ENCODE peak calls at places on chromosomes 16 and 17, in six cellular contexts. One of them, this sample, is unnamed.

GRCh38 chr16:30079480-30079879 is 3.7 kb downstream of the PPP4C start:
- DNase-seq in GM23248: no peak
- DNase-seq in fibroblast of lung: no peak
- DNase-seq in CD8-positive, alpha-beta memory T cell: no peak
- DNase-seq in IMR-90: no peak
- DNase-seq in pancreas: no peak
- DNase-seq in this sample: no peak

GRCh38 chr17:17469358-17469757 is 7.4 kb upstream of the MED9 start:
- DNase-seq in fibroblast of lung: no peak
- DNase-seq in IMR-90: no peak
- DNase-seq in GM23248: no peak
- DNase-seq in CD8-positive, alpha-beta memory T cell: no peak
- DNase-seq in pancreas: no peak
- DNase-seq in this sample: no peak

GRCh38 chr16:47051031-47051430 is 77.6 kb upstream of the DNAJA2 start:
- DNase-seq in IMR-90: no peak
- DNase-seq in CD8-positive, alpha-beta memory T cell: no peak
- DNase-seq in pancreas: no peak
- DNase-seq in GM23248: no peak
- DNase-seq in fibroblast of lung: no peak
- DNase-seq in this sample: no peak

GRCh38 chr17:42809250-42809649 is 10.6 kb downstream of the CNTD1 start:
- DNase-seq in GM23248: peak; percentile 96
- DNase-seq in pancreas: no peak
- DNase-seq in CD8-positive, alpha-beta memory T cell: no peak
- DNase-seq in IMR-90: peak; percentile 93
- DNase-seq in fibroblast of lung: peak; percentile 85
- DNase-seq in this sample: no peak

GRCh38 chr16:81442220-81442908 is 2.2 kb upstream of the CMIP start:
- DNase-seq in GM23248: no peak
- DNase-seq in IMR-90: no peak
- DNase-seq in CD8-positive, alpha-beta memory T cell: peak; percentile 22
- DNase-seq in fibroblast of lung: no peak
- DNase-seq in pancreas: no peak
- DNase-seq in this sample: no peak

GRCh38 chr17:35568561-35568960 is 7.9 kb upstream of the SLFN14 start:
- DNase-seq in fibroblast of lung: peak; percentile 52
- DNase-seq in CD8-positive, alpha-beta memory T cell: no peak
- DNase-seq in pancreas: no peak
- DNase-seq in IMR-90: peak; percentile 62
- DNase-seq in GM23248: peak; percentile 87
- DNase-seq in this sample: no peak

GRCh38 chr17:15298176-15298575 is 33.0 kb upstream of the PMP22 start:
- DNase-seq in IMR-90: peak; percentile 70
- DNase-seq in fibroblast of lung: peak; percentile 82
- DNase-seq in pancreas: no peak
- DNase-seq in GM23248: peak; percentile 74
- DNase-seq in CD8-positive, alpha-beta memory T cell: no peak
- DNase-seq in this sample: no peak

GRCh38 chr16:56932588-56933265 is 785 bp downstream of the HERPUD1 start:
- DNase-seq in GM23248: peak; percentile 83
- DNase-seq in IMR-90: peak; percentile 69
- DNase-seq in CD8-positive, alpha-beta memory T cell: peak; percentile 43
- DNase-seq in fibroblast of lung: peak; percentile 70
- DNase-seq in pancreas: peak; percentile 82
- DNase-seq in this sample: peak; percentile 81

GRCh38 chr17:61247438-61247837 is 152.2 kb upstream of the TBX2 start:
- DNase-seq in pancreas: no peak
- DNase-seq in fibroblast of lung: peak; percentile 95
- DNase-seq in IMR-90: peak; percentile 82
- DNase-seq in CD8-positive, alpha-beta memory T cell: no peak
- DNase-seq in GM23248: peak; percentile 32
- DNase-seq in this sample: no peak

GRCh38 chr17:72119963-72120877 is 600 bp upstream of the SOX9 start:
- DNase-seq in fibroblast of lung: peak; percentile 87
- DNase-seq in IMR-90: peak; percentile 91
- DNase-seq in CD8-positive, alpha-beta memory T cell: no peak
- DNase-seq in pancreas: peak; percentile 50
- DNase-seq in GM23248: peak; percentile 91
- DNase-seq in this sample: no peak

GRCh38 chr17:63140255-63140654 is 174.2 kb downstream of the TANC2 start:
- DNase-seq in GM23248: peak; percentile 28
- DNase-seq in IMR-90: peak; percentile 58
- DNase-seq in fibroblast of lung: no peak
- DNase-seq in pancreas: no peak
- DNase-seq in CD8-positive, alpha-beta memory T cell: no peak
- DNase-seq in this sample: peak; percentile 57

GRCh38 chr16:67245189-67245585 is 2.1 kb downstream of the FHOD1 start:
- DNase-seq in CD8-positive, alpha-beta memory T cell: no peak
- DNase-seq in pancreas: no peak
- DNase-seq in GM23248: no peak
- DNase-seq in fibroblast of lung: no peak
- DNase-seq in IMR-90: no peak
- DNase-seq in this sample: no peak

GRCh38 chr16:81796035-81796434 is 16.9 kb downstream of the PLCG2 start:
- DNase-seq in IMR-90: no peak
- DNase-seq in GM23248: no peak
- DNase-seq in fibroblast of lung: no peak
- DNase-seq in pancreas: no peak
- DNase-seq in CD8-positive, alpha-beta memory T cell: no peak
- DNase-seq in this sample: no peak

GRCh38 chr16:19213885-19214284 is 45.8 kb downstream of the SYT17 start:
- DNase-seq in pancreas: no peak
- DNase-seq in CD8-positive, alpha-beta memory T cell: no peak
- DNase-seq in fibroblast of lung: no peak
- DNase-seq in GM23248: no peak
- DNase-seq in IMR-90: no peak
- DNase-seq in this sample: no peak

GRCh38 chr16:69465881-69466280 is 41.5 kb downstream of the CYB5B start:
- DNase-seq in pancreas: no peak
- DNase-seq in fibroblast of lung: no peak
- DNase-seq in GM23248: no peak
- DNase-seq in CD8-positive, alpha-beta memory T cell: no peak
- DNase-seq in IMR-90: no peak
- DNase-seq in this sample: no peak

GRCh38 chr16:88737298-88738166 is 31.2 kb downstream of the CTU2 start:
- DNase-seq in GM23248: peak; percentile 80
- DNase-seq in fibroblast of lung: peak; percentile 57
- DNase-seq in CD8-positive, alpha-beta memory T cell: peak; percentile 62
- DNase-seq in pancreas: peak; percentile 58
- DNase-seq in IMR-90: peak; percentile 70
- DNase-seq in this sample: peak; percentile 66

GRCh38 chr16:66964049-66964448 is 3.0 kb downstream of the CES3 start:
- DNase-seq in CD8-positive, alpha-beta memory T cell: no peak
- DNase-seq in pancreas: no peak
- DNase-seq in IMR-90: no peak
- DNase-seq in GM23248: no peak
- DNase-seq in fibroblast of lung: no peak
- DNase-seq in this sample: no peak

GRCh38 chr16:88519938-88520653 is 50.1 kb upstream of the ZC3H18 start:
- DNase-seq in fibroblast of lung: no peak
- DNase-seq in CD8-positive, alpha-beta memory T cell: no peak
- DNase-seq in pancreas: no peak
- DNase-seq in GM23248: no peak
- DNase-seq in IMR-90: no peak
- DNase-seq in this sample: no peak

GRCh38 chr16:66292241-66292935 is 74.1 kb upstream of the CDH5 start:
- DNase-seq in fibroblast of lung: no peak
- DNase-seq in pancreas: no peak
- DNase-seq in GM23248: no peak
- DNase-seq in IMR-90: no peak
- DNase-seq in CD8-positive, alpha-beta memory T cell: no peak
- DNase-seq in this sample: no peak

GRCh38 chr17:27906623-27907022 is 13.5 kb upstream of the LYRM9 start:
- DNase-seq in GM23248: no peak
- DNase-seq in IMR-90: no peak
- DNase-seq in CD8-positive, alpha-beta memory T cell: no peak
- DNase-seq in fibroblast of lung: no peak
- DNase-seq in pancreas: no peak
- DNase-seq in this sample: no peak

GRCh38 chr17:6413073-6413472 is 21.8 kb downstream of the AIPL1 start:
- DNase-seq in pancreas: no peak
- DNase-seq in CD8-positive, alpha-beta memory T cell: no peak
- DNase-seq in fibroblast of lung: peak; percentile 42
- DNase-seq in GM23248: peak; percentile 52
- DNase-seq in IMR-90: peak; percentile 40
- DNase-seq in this sample: peak; percentile 34

GRCh38 chr17:55348749-55349354 is 72.8 kb downstream of the MMD start:
- DNase-seq in pancreas: peak; percentile 6
- DNase-seq in IMR-90: peak; percentile 43
- DNase-seq in GM23248: peak; percentile 76
- DNase-seq in CD8-positive, alpha-beta memory T cell: peak; percentile 24
- DNase-seq in fibroblast of lung: peak; percentile 27
- DNase-seq in this sample: peak; percentile 50

GRCh38 chr17:35788504-35788998 is 6.9 kb downstream of the MMP28 start:
- DNase-seq in CD8-positive, alpha-beta memory T cell: no peak
- DNase-seq in GM23248: peak; percentile 98
- DNase-seq in fibroblast of lung: peak; percentile 92
- DNase-seq in IMR-90: peak; percentile 92
- DNase-seq in pancreas: no peak
- DNase-seq in this sample: no peak

GRCh38 chr17:32849879-32850278 is 27.0 kb downstream of the MYO1D start:
- DNase-seq in GM23248: peak; percentile 60
- DNase-seq in IMR-90: no peak
- DNase-seq in fibroblast of lung: no peak
- DNase-seq in pancreas: no peak
- DNase-seq in CD8-positive, alpha-beta memory T cell: no peak
- DNase-seq in this sample: no peak

GRCh38 chr17:72599891-72600290 is 479.1 kb downstream of the SOX9 start:
- DNase-seq in CD8-positive, alpha-beta memory T cell: no peak
- DNase-seq in GM23248: no peak
- DNase-seq in IMR-90: no peak
- DNase-seq in pancreas: no peak
- DNase-seq in fibroblast of lung: no peak
- DNase-seq in this sample: no peak

GRCh38 chr16:24681793-24682192 is 47.7 kb upstream of the TNRC6A start:
- DNase-seq in IMR-90: peak; percentile 51
- DNase-seq in pancreas: no peak
- DNase-seq in GM23248: peak; percentile 56
- DNase-seq in fibroblast of lung: peak; percentile 18
- DNase-seq in CD8-positive, alpha-beta memory T cell: no peak
- DNase-seq in this sample: no peak

GRCh38 chr17:4893721-4894560 is 5.4 kb upstream of the C17orf107 start:
- DNase-seq in IMR-90: no peak
- DNase-seq in CD8-positive, alpha-beta memory T cell: no peak
- DNase-seq in pancreas: no peak
- DNase-seq in fibroblast of lung: no peak
- DNase-seq in GM23248: no peak
- DNase-seq in this sample: no peak

GRCh38 chr17:39727556-39727955 is 2.8 kb downstream of the MIEN1 start:
- DNase-seq in fibroblast of lung: no peak
- DNase-seq in GM23248: no peak
- DNase-seq in pancreas: no peak
- DNase-seq in IMR-90: no peak
- DNase-seq in CD8-positive, alpha-beta memory T cell: no peak
- DNase-seq in this sample: no peak

GRCh38 chr17:39722965-39723848 is 7.1 kb downstream of the MIEN1 start:
- DNase-seq in fibroblast of lung: no peak
- DNase-seq in pancreas: no peak
- DNase-seq in GM23248: peak; percentile 11
- DNase-seq in IMR-90: no peak
- DNase-seq in CD8-positive, alpha-beta memory T cell: no peak
- DNase-seq in this sample: no peak

GRCh38 chr17:39722104-39722503 is 8.2 kb downstream of the MIEN1 start:
- DNase-seq in pancreas: no peak
- DNase-seq in CD8-positive, alpha-beta memory T cell: no peak
- DNase-seq in fibroblast of lung: no peak
- DNase-seq in GM23248: no peak
- DNase-seq in IMR-90: no peak
- DNase-seq in this sample: no peak

GRCh38 chr17:39726617-39727016 is 3.7 kb downstream of the MIEN1 start:
- DNase-seq in pancreas: no peak
- DNase-seq in GM23248: no peak
- DNase-seq in fibroblast of lung: no peak
- DNase-seq in CD8-positive, alpha-beta memory T cell: no peak
- DNase-seq in IMR-90: no peak
- DNase-seq in this sample: no peak

GRCh38 chr17:39724731-39725130 is 5.6 kb downstream of the MIEN1 start:
- DNase-seq in IMR-90: no peak
- DNase-seq in GM23248: no peak
- DNase-seq in pancreas: no peak
- DNase-seq in fibroblast of lung: no peak
- DNase-seq in CD8-positive, alpha-beta memory T cell: no peak
- DNase-seq in this sample: no peak
- H3K36me3 ChIP-seq in IMR-90: peaks cover 57% of the 10 kb centered on the region
- H3K36me3 ChIP-seq in GM23248: no peaks in the 10 kb centered on the region
- H3K36me3 ChIP-seq in pancreas: peaks cover 21% of the 10 kb centered on the region
- H3K36me3 ChIP-seq in fibroblast of lung: peaks cover 20% of the 10 kb centered on the region
- H3K36me3 ChIP-seq in CD8-positive, alpha-beta memory T cell: no peaks in the 10 kb centered on the region
- H3K36me3 ChIP-seq in this sample: peaks cover 11% of the 10 kb centered on the region

GRCh38 chr17:30130121-30130520 is 13.5 kb downstream of the NSRP1 start:
- DNase-seq in fibroblast of lung: no peak
- DNase-seq in CD8-positive, alpha-beta memory T cell: no peak
- DNase-seq in IMR-90: no peak
- DNase-seq in GM23248: no peak
- DNase-seq in pancreas: no peak
- DNase-seq in this sample: no peak
- H3K4me3 ChIP-seq in fibroblast of lung: no peak overlapping the region
- H3K4me3 ChIP-seq in CD8-positive, alpha-beta memory T cell: no peak overlapping the region
- H3K4me3 ChIP-seq in IMR-90: no peak overlapping the region
- H3K4me3 ChIP-seq in GM23248: no peak overlapping the region
- H3K4me3 ChIP-seq in pancreas: no peak overlapping the region
- H3K4me3 ChIP-seq in this sample: no peak overlapping the region

GRCh38 chr17:78621720-78622490 is 44.7 kb upstream of the DNAH17 start:
- DNase-seq in GM23248: no peak
- DNase-seq in fibroblast of lung: no peak
- DNase-seq in pancreas: no peak
- DNase-seq in IMR-90: no peak
- DNase-seq in CD8-positive, alpha-beta memory T cell: no peak
- DNase-seq in this sample: no peak
- H3K36me3 ChIP-seq in GM23248: no peaks in the 10 kb centered on the region
- H3K36me3 ChIP-seq in fibroblast of lung: no peaks in the 10 kb centered on the region
- H3K36me3 ChIP-seq in pancreas: no peaks in the 10 kb centered on the region
- H3K36me3 ChIP-seq in IMR-90: no peaks in the 10 kb centered on the region
- H3K36me3 ChIP-seq in CD8-positive, alpha-beta memory T cell: no peaks in the 10 kb centered on the region
- H3K36me3 ChIP-seq in this sample: no peaks in the 10 kb centered on the region

DNA sequence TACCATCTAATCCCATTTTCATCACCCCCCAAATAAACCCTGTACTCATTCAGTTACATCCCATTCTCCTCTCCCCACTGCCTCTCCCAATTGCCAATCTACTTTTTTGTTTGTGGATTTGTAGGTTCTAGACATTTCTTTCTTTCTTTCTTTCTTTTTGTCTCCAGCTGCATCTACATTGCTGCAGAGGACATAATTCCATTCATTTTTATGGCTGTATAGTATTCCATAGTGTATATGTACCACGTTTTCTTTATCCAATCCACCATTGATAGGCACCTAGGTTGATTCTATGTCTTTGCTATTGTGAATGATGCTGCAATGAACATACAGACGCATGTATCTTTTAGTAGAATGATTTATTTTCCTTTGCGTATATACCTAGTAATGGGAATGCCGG is 6.3 kb upstream of the CRYM start:
- DNase-seq in fibroblast of lung: no peak
- DNase-seq in GM23248: no peak
- DNase-seq in IMR-90: no peak
- DNase-seq in CD8-positive, alpha-beta memory T cell: no peak
- DNase-seq in pancreas: no peak
- DNase-seq in this sample: no peak
- H3K4me3 ChIP-seq in fibroblast of lung: peak overlapping the region; percentile 66
- H3K4me3 ChIP-seq in GM23248: peak overlapping the region; percentile 62
- H3K4me3 ChIP-seq in IMR-90: no peak overlapping the region
- H3K4me3 ChIP-seq in CD8-positive, alpha-beta memory T cell: no peak overlapping the region
- H3K4me3 ChIP-seq in pancreas: no peak overlapping the region
- H3K4me3 ChIP-seq in this sample: peak overlapping the region; percentile 48

This sample was measured in HAP-1.